ENCODE peak calls at places on chromosomes 13 and 19, in four cellular contexts. B is stomach, L is upper lobe of left lung, Q is H1. I is an unnamed sample.

GRCh38 chr19:55117063-55117635 is 288 bp downstream of the PPP1R12C start:
- DNase-seq in Q (no peak), L (peak), B (no peak), I (peak)

GRCh38 chr19:16363133-16363851 is 38.7 kb downstream of the KLF2 start:
- DNase-seq in L (peak), Q (no peak), B (peak), I (peak)

GRCh38 chr13:33183431-33184130 is 102.0 kb downstream of the STARD13 start:
- DNase-seq in Q (no peak), B (no peak), L (no peak), I (no peak)

GRCh38 chr19:1822210-1822609 is 10.1 kb upstream of the ATP8B3 start:
- DNase-seq in B (no peak), L (no peak), Q (no peak), I (no peak)

GRCh38 chr19:49155005-49155826 is at the start of gene HRC:
- DNase-seq in L (no peak), B (no peak), Q (peak), I (no peak)

GRCh38 chr13:107864543-107865460 is 350.5 kb downstream of the LIG4 start:
- DNase-seq in Q (no peak), B (no peak), L (no peak), I (no peak)

GRCh38 chr13:81017525-81018152 is 676.7 kb upstream of the SPRY2 start:
- DNase-seq in Q (no peak), B (no peak), L (no peak), I (no peak)

GRCh38 chr13:40780822-40781401 is 8.5 kb upstream of the SLC25A15 start:
- DNase-seq in B (no peak), L (no peak), Q (no peak), I (no peak)

GRCh38 chr13:98678741-98679140 is 73.7 kb downstream of the SLC15A1 start:
- DNase-seq in L (no peak), Q (no peak), B (no peak), I (no peak)

GRCh38 chr13:59542303-59542702 is 621.4 kb downstream of the DIAPH3 start:
- DNase-seq in B (no peak), Q (no peak), L (no peak), I (no peak)

GRCh38 chr19:45782820-45783785 is 813 bp upstream of the DMPK start:
- DNase-seq in B (no peak), Q (no peak), L (no peak), I (peak)

GRCh38 chr19:12828494-12828893 is 5.9 kb downstream of the RTBDN start:
- DNase-seq in L (no peak), Q (peak), B (peak), I (peak)

GRCh38 chr19:28843771-28844492 is 369.0 kb downstream of the UQCRFS1 start:
- DNase-seq in L (no peak), B (no peak), Q (no peak), I (no peak)

DNA sequence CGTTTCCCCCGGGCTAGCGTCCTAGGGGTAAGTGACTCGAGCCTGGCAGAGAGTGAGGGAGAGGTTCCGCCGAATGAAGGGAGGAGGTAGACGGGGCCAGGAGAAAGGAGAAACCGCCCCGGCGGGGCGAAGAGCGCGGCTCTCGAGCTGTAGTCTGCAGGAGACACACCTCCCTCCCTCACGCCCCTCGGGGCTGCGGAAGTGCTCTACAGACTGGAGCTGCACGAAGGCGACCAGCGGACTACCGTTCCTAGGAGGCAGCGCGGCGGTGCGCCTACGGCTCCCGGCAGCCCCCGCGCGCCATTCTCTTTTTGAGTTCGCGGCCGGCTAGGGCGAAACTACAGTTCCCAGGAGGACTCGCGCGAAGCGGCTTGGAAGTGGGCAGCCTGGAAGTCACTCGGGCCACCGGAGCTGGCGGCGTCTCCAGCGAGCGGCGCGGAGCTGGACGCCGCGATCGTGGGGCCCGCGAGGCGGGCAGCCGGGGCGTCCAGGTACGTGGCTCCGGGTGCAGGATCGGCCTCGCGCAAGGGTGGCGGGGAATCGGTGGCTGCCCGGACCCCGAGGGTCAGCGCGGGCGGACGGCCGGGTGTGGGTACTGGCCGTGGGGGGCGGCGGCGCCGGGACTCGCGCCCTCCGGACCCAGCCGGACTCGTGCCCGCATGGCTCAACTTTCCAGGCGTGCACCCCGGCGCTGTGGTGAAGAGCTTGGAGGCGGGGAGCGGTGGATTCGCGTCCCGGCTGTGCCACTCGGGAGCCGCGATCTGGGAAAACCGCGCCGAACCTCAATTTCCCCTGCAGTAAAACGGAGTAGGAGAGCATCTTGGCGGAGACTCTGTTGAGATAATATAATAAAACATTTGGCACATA is at the start of gene SIPA1L3:
- DNase-seq in L (peak), Q (peak), B (peak), I (peak)
- TF ChIP-seq POLR2A in L (peak), Q (no peak), B (no peak), I (peak)

GRCh38 chr13:114049026-114049425 is 75.2 kb upstream of the C13orf46 start:
- DNase-seq in L (no peak), Q (no peak), B (no peak), I (peak)

GRCh38 chr13:114045113-114045735 is 71.3 kb upstream of the C13orf46 start:
- DNase-seq in L (no peak), B (no peak), Q (no peak), I (no peak)

GRCh38 chr13:114046447-114046846 is 72.6 kb upstream of the C13orf46 start:
- DNase-seq in B (no peak), L (no peak), Q (no peak), I (no peak)

GRCh38 chr13:114048463-114048862 is 74.6 kb upstream of the C13orf46 start:
- DNase-seq in B (no peak), L (no peak), Q (no peak), I (peak)

GRCh38 chr13:114047358-114047881 is 73.5 kb upstream of the C13orf46 start:
- DNase-seq in L (no peak), B (no peak), Q (no peak), I (peak)
- TF ChIP-seq EP300 in L (no peak), B (no peak), Q (no peak), I (no peak)

GRCh38 chr13:20566917-20567755 is at the start of gene IFT88:
- DNase-seq in B (peak), Q (peak), L (peak), I (peak)
- TF ChIP-seq POLR2A in B (no peak), Q (no peak), L (peak), I (peak)

GRCh38 chr19:33756177-33756576 is 40.5 kb upstream of the KCTD15 start:
- DNase-seq in B (no peak), L (no peak), Q (no peak), I (no peak)

GRCh38 chr19:33754361-33754760 is 42.3 kb upstream of the KCTD15 start:
- DNase-seq in B (no peak), Q (no peak), L (no peak), I (no peak)

GRCh38 chr19:33759356-33759755 is 37.3 kb upstream of the KCTD15 start:
- DNase-seq in B (no peak), Q (no peak), L (no peak), I (no peak)

GRCh38 chr19:33755314-33756020 is 41.2 kb upstream of the KCTD15 start:
- DNase-seq in Q (no peak), B (no peak), L (no peak), I (no peak)

DNA sequence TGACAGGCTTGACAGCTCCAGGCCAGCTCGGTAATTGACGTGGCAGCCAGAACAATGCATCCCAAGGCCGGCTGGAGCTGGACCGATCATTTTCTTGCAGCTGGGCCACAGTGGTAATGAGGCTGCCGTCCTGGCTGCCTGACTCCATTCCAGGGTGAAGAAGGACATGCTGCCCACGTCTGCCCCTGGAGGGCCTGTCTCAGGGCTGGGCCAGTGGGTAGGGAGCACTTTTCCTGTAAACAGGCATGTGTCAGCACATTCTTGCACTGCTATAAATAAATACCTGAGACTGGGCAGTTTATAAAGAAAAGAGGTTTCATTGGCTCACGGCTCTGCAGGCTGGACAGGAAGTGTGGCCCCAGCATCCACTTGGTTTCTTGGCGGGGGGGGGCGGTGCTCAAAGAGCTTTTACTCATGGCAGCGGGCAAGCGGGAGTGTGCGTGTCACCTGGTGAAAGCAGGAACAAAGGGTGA is 38.1 kb upstream of the KCTD15 start:
- DNase-seq in Q (no peak), L (peak), B (no peak), I (no peak)
- TF ChIP-seq EP300 in Q (no peak), L (no peak), B (no peak), I (no peak)

DNA sequence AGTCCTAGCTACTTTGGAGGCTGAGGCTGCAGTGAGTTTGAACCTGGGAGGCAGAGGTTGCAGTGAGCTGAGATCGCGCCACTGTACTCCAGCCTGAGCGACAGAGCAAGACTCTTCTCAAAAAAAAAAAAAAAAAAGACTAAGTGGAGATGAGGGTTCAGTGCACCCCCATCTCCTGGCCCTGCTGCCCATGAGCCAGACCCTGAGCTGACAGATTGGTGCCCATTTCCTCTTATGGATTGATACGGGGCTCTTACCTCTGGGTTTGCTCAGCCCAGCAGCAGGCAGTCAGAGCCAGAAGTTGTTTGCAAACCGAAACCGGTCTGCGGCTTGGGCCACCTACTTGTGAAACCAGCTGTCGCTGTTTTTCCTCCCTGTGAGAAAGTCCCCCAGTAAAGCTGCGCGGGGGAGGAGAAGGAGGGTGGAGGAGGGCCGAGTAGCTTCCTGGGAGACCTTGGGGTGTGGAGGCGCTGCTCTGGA is 36.9 kb downstream of the ARRDC2 start:
- DNase-seq in Q (peak), B (peak), L (peak), I (peak)
- TF ChIP-seq POLR2A in Q (no peak), B (no peak), L (peak), I (peak)

DNA sequence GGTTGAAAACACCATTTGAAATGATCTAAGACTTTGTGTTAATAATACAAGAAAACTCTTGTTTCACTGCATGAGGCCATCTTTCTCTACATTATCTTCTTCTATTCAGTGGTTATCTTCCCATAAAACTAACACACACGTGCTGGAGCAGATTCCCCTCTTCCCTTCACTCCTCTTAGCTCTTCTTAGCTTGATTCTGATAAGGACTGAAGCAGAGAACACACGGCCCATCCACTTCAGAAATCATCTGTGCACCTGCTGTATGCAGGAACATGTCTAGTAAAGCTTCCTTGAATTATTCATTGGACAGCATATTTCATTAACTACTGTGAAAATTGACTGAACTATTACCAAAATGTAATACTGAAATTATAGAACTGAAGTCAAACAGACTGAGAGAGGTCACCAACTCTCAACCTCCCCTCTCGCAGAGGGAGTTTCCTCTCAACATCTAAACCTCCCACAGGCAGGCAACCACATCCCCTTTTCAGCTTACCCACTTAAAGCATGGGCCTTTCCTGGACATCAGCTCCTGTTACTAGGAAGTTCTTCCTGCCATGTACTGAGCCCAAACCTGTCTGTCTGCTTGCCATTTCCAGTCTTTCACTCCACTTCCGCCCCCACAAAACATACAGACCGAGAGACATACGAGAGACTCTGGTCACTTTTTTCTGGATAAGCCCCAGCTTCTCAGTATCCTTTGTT is 113.9 kb downstream of the CRYL1 start:
- DNase-seq in B (no peak), Q (no peak), L (no peak), I (no peak)
- TF ChIP-seq EP300 in B (no peak), Q (no peak), L (no peak), I (no peak)